ENCODE peak calls at places on chromosomes 11 and 22, in eight cellular contexts. One of them, this sample, is unnamed.

GRCh38 chr22:37267661-37268413 is 14.5 kb upstream of the CYTH4 start:
- ATAC-seq in activated T-helper 17 cell treated with anti-CD3 and anti-CD28 coated beads, Interleukin-2, amount 50 U/mL, for 72 hours: peak; percentile 13
- ATAC-seq in activated naive CD8-positive, alpha-beta T cell treated with anti-CD3 and anti-CD28 coated beads, Interleukin-2, amount 10 ng/mL, durations not matched to agents 7 days and 5 days: no peak
- ATAC-seq in activated CD4-positive, CD25-positive, alpha-beta regulatory T cell treated with anti-CD3 and anti-CD28 coated beads, Interleukin-2, amount 50 U/mL, for 24 hours: no peak
- ATAC-seq in Right ventricle myocardium inferior: no peak
- ATAC-seq in stimulated activated naive B cell treated with anti-CD40 and anti-IgM and Interleukin-4, amounts not matched to agents 10 μg/mL and 1 μg/mL and 100 μg/mL, for 72 hours: peak; percentile 37
- ATAC-seq in CD8-positive, alpha-beta T cell: no peak
- ATAC-seq in CD4-positive, CD25-positive, alpha-beta regulatory T cell: no peak
- ATAC-seq in this sample: no peak

GRCh38 chr11:369336-370018 is at the start of gene B4GALNT4:
- ATAC-seq in activated T-helper 17 cell treated with anti-CD3 and anti-CD28 coated beads, Interleukin-2, amount 50 U/mL, for 72 hours: peak; percentile 53
- ATAC-seq in activated naive CD8-positive, alpha-beta T cell treated with anti-CD3 and anti-CD28 coated beads, Interleukin-2, amount 10 ng/mL, durations not matched to agents 7 days and 5 days: peak; percentile 24
- ATAC-seq in activated CD4-positive, CD25-positive, alpha-beta regulatory T cell treated with anti-CD3 and anti-CD28 coated beads, Interleukin-2, amount 50 U/mL, for 24 hours: no peak
- ATAC-seq in Right ventricle myocardium inferior: no peak
- ATAC-seq in stimulated activated naive B cell treated with anti-CD40 and anti-IgM and Interleukin-4, amounts not matched to agents 10 μg/mL and 1 μg/mL and 100 μg/mL, for 72 hours: no peak
- ATAC-seq in CD8-positive, alpha-beta T cell: peak; percentile 71
- ATAC-seq in CD4-positive, CD25-positive, alpha-beta regulatory T cell: peak; percentile 24
- ATAC-seq in this sample: no peak

GRCh38 chr11:95364324-95365295 is 133.6 kb upstream of the SESN3 start:
- ATAC-seq in activated T-helper 17 cell treated with anti-CD3 and anti-CD28 coated beads, Interleukin-2, amount 50 U/mL, for 72 hours: no peak
- ATAC-seq in activated naive CD8-positive, alpha-beta T cell treated with anti-CD3 and anti-CD28 coated beads, Interleukin-2, amount 10 ng/mL, durations not matched to agents 7 days and 5 days: no peak
- ATAC-seq in activated CD4-positive, CD25-positive, alpha-beta regulatory T cell treated with anti-CD3 and anti-CD28 coated beads, Interleukin-2, amount 50 U/mL, for 24 hours: no peak
- ATAC-seq in Right ventricle myocardium inferior: no peak
- ATAC-seq in stimulated activated naive B cell treated with anti-CD40 and anti-IgM and Interleukin-4, amounts not matched to agents 10 μg/mL and 1 μg/mL and 100 μg/mL, for 72 hours: no peak
- ATAC-seq in CD8-positive, alpha-beta T cell: no peak
- ATAC-seq in CD4-positive, CD25-positive, alpha-beta regulatory T cell: no peak
- ATAC-seq in this sample: peak; percentile 68

GRCh38 chr11:64070301-64070656 is 34.5 kb downstream of the FLRT1 start:
- ATAC-seq in activated T-helper 17 cell treated with anti-CD3 and anti-CD28 coated beads, Interleukin-2, amount 50 U/mL, for 72 hours: no peak
- ATAC-seq in activated naive CD8-positive, alpha-beta T cell treated with anti-CD3 and anti-CD28 coated beads, Interleukin-2, amount 10 ng/mL, durations not matched to agents 7 days and 5 days: no peak
- ATAC-seq in activated CD4-positive, CD25-positive, alpha-beta regulatory T cell treated with anti-CD3 and anti-CD28 coated beads, Interleukin-2, amount 50 U/mL, for 24 hours: no peak
- ATAC-seq in Right ventricle myocardium inferior: no peak
- ATAC-seq in stimulated activated naive B cell treated with anti-CD40 and anti-IgM and Interleukin-4, amounts not matched to agents 10 μg/mL and 1 μg/mL and 100 μg/mL, for 72 hours: no peak
- ATAC-seq in CD8-positive, alpha-beta T cell: no peak
- ATAC-seq in CD4-positive, CD25-positive, alpha-beta regulatory T cell: no peak
- ATAC-seq in this sample: no peak

GRCh38 chr11:7572001-7572712 is 58.4 kb downstream of the PPFIBP2 start:
- ATAC-seq in activated T-helper 17 cell treated with anti-CD3 and anti-CD28 coated beads, Interleukin-2, amount 50 U/mL, for 72 hours: no peak
- ATAC-seq in activated naive CD8-positive, alpha-beta T cell treated with anti-CD3 and anti-CD28 coated beads, Interleukin-2, amount 10 ng/mL, durations not matched to agents 7 days and 5 days: no peak
- ATAC-seq in activated CD4-positive, CD25-positive, alpha-beta regulatory T cell treated with anti-CD3 and anti-CD28 coated beads, Interleukin-2, amount 50 U/mL, for 24 hours: no peak
- ATAC-seq in Right ventricle myocardium inferior: no peak
- ATAC-seq in stimulated activated naive B cell treated with anti-CD40 and anti-IgM and Interleukin-4, amounts not matched to agents 10 μg/mL and 1 μg/mL and 100 μg/mL, for 72 hours: no peak
- ATAC-seq in CD8-positive, alpha-beta T cell: no peak
- ATAC-seq in CD4-positive, CD25-positive, alpha-beta regulatory T cell: no peak
- ATAC-seq in this sample: no peak

GRCh38 chr22:34281738-34282137 is 361.5 kb upstream of the LARGE1 start:
- ATAC-seq in activated T-helper 17 cell treated with anti-CD3 and anti-CD28 coated beads, Interleukin-2, amount 50 U/mL, for 72 hours: no peak
- ATAC-seq in activated naive CD8-positive, alpha-beta T cell treated with anti-CD3 and anti-CD28 coated beads, Interleukin-2, amount 10 ng/mL, durations not matched to agents 7 days and 5 days: no peak
- ATAC-seq in activated CD4-positive, CD25-positive, alpha-beta regulatory T cell treated with anti-CD3 and anti-CD28 coated beads, Interleukin-2, amount 50 U/mL, for 24 hours: no peak
- ATAC-seq in Right ventricle myocardium inferior: no peak
- ATAC-seq in stimulated activated naive B cell treated with anti-CD40 and anti-IgM and Interleukin-4, amounts not matched to agents 10 μg/mL and 1 μg/mL and 100 μg/mL, for 72 hours: no peak
- ATAC-seq in CD8-positive, alpha-beta T cell: no peak
- ATAC-seq in CD4-positive, CD25-positive, alpha-beta regulatory T cell: no peak
- ATAC-seq in this sample: no peak

GRCh38 chr11:5712507-5712906 is 22.9 kb downstream of the TRIM22 start:
- ATAC-seq in activated T-helper 17 cell treated with anti-CD3 and anti-CD28 coated beads, Interleukin-2, amount 50 U/mL, for 72 hours: no peak
- ATAC-seq in activated naive CD8-positive, alpha-beta T cell treated with anti-CD3 and anti-CD28 coated beads, Interleukin-2, amount 10 ng/mL, durations not matched to agents 7 days and 5 days: no peak
- ATAC-seq in activated CD4-positive, CD25-positive, alpha-beta regulatory T cell treated with anti-CD3 and anti-CD28 coated beads, Interleukin-2, amount 50 U/mL, for 24 hours: no peak
- ATAC-seq in Right ventricle myocardium inferior: no peak
- ATAC-seq in stimulated activated naive B cell treated with anti-CD40 and anti-IgM and Interleukin-4, amounts not matched to agents 10 μg/mL and 1 μg/mL and 100 μg/mL, for 72 hours: peak; percentile 38
- ATAC-seq in CD8-positive, alpha-beta T cell: no peak
- ATAC-seq in CD4-positive, CD25-positive, alpha-beta regulatory T cell: no peak
- ATAC-seq in this sample: peak; percentile 45

GRCh38 chr11:83801799-83802198 is 515.6 kb upstream of the CCDC90B start:
- ATAC-seq in activated T-helper 17 cell treated with anti-CD3 and anti-CD28 coated beads, Interleukin-2, amount 50 U/mL, for 72 hours: no peak
- ATAC-seq in activated naive CD8-positive, alpha-beta T cell treated with anti-CD3 and anti-CD28 coated beads, Interleukin-2, amount 10 ng/mL, durations not matched to agents 7 days and 5 days: no peak
- ATAC-seq in activated CD4-positive, CD25-positive, alpha-beta regulatory T cell treated with anti-CD3 and anti-CD28 coated beads, Interleukin-2, amount 50 U/mL, for 24 hours: no peak
- ATAC-seq in Right ventricle myocardium inferior: no peak
- ATAC-seq in stimulated activated naive B cell treated with anti-CD40 and anti-IgM and Interleukin-4, amounts not matched to agents 10 μg/mL and 1 μg/mL and 100 μg/mL, for 72 hours: no peak
- ATAC-seq in CD8-positive, alpha-beta T cell: no peak
- ATAC-seq in CD4-positive, CD25-positive, alpha-beta regulatory T cell: no peak
- ATAC-seq in this sample: no peak

GRCh38 chr11:120751550-120751949 is 240.0 kb downstream of the GRIK4 start:
- ATAC-seq in activated T-helper 17 cell treated with anti-CD3 and anti-CD28 coated beads, Interleukin-2, amount 50 U/mL, for 72 hours: no peak
- ATAC-seq in activated naive CD8-positive, alpha-beta T cell treated with anti-CD3 and anti-CD28 coated beads, Interleukin-2, amount 10 ng/mL, durations not matched to agents 7 days and 5 days: no peak
- ATAC-seq in activated CD4-positive, CD25-positive, alpha-beta regulatory T cell treated with anti-CD3 and anti-CD28 coated beads, Interleukin-2, amount 50 U/mL, for 24 hours: no peak
- ATAC-seq in Right ventricle myocardium inferior: no peak
- ATAC-seq in stimulated activated naive B cell treated with anti-CD40 and anti-IgM and Interleukin-4, amounts not matched to agents 10 μg/mL and 1 μg/mL and 100 μg/mL, for 72 hours: no peak
- ATAC-seq in CD8-positive, alpha-beta T cell: no peak
- ATAC-seq in CD4-positive, CD25-positive, alpha-beta regulatory T cell: no peak
- ATAC-seq in this sample: no peak

GRCh38 chr11:17580271-17580670 is 33.2 kb downstream of the OTOG start:
- ATAC-seq in activated T-helper 17 cell treated with anti-CD3 and anti-CD28 coated beads, Interleukin-2, amount 50 U/mL, for 72 hours: no peak
- ATAC-seq in activated naive CD8-positive, alpha-beta T cell treated with anti-CD3 and anti-CD28 coated beads, Interleukin-2, amount 10 ng/mL, durations not matched to agents 7 days and 5 days: no peak
- ATAC-seq in activated CD4-positive, CD25-positive, alpha-beta regulatory T cell treated with anti-CD3 and anti-CD28 coated beads, Interleukin-2, amount 50 U/mL, for 24 hours: no peak
- ATAC-seq in Right ventricle myocardium inferior: no peak
- ATAC-seq in stimulated activated naive B cell treated with anti-CD40 and anti-IgM and Interleukin-4, amounts not matched to agents 10 μg/mL and 1 μg/mL and 100 μg/mL, for 72 hours: no peak
- ATAC-seq in CD8-positive, alpha-beta T cell: no peak
- ATAC-seq in CD4-positive, CD25-positive, alpha-beta regulatory T cell: no peak
- ATAC-seq in this sample: no peak

GRCh38 chr11:123251656-123252344 is 56.8 kb upstream of the CLMP start:
- ATAC-seq in activated T-helper 17 cell treated with anti-CD3 and anti-CD28 coated beads, Interleukin-2, amount 50 U/mL, for 72 hours: no peak
- ATAC-seq in activated naive CD8-positive, alpha-beta T cell treated with anti-CD3 and anti-CD28 coated beads, Interleukin-2, amount 10 ng/mL, durations not matched to agents 7 days and 5 days: no peak
- ATAC-seq in activated CD4-positive, CD25-positive, alpha-beta regulatory T cell treated with anti-CD3 and anti-CD28 coated beads, Interleukin-2, amount 50 U/mL, for 24 hours: no peak
- ATAC-seq in Right ventricle myocardium inferior: peak; percentile 80
- ATAC-seq in stimulated activated naive B cell treated with anti-CD40 and anti-IgM and Interleukin-4, amounts not matched to agents 10 μg/mL and 1 μg/mL and 100 μg/mL, for 72 hours: no peak
- ATAC-seq in CD8-positive, alpha-beta T cell: no peak
- ATAC-seq in CD4-positive, CD25-positive, alpha-beta regulatory T cell: no peak
- ATAC-seq in this sample: peak; percentile 39

GRCh38 chr22:41966607-41967240 is 2.5 kb upstream of the SEPTIN3 start:
- ATAC-seq in activated T-helper 17 cell treated with anti-CD3 and anti-CD28 coated beads, Interleukin-2, amount 50 U/mL, for 72 hours: peak; percentile 92
- ATAC-seq in activated naive CD8-positive, alpha-beta T cell treated with anti-CD3 and anti-CD28 coated beads, Interleukin-2, amount 10 ng/mL, durations not matched to agents 7 days and 5 days: peak; percentile 56
- ATAC-seq in activated CD4-positive, CD25-positive, alpha-beta regulatory T cell treated with anti-CD3 and anti-CD28 coated beads, Interleukin-2, amount 50 U/mL, for 24 hours: peak; percentile 74
- ATAC-seq in Right ventricle myocardium inferior: peak; percentile 26
- ATAC-seq in stimulated activated naive B cell treated with anti-CD40 and anti-IgM and Interleukin-4, amounts not matched to agents 10 μg/mL and 1 μg/mL and 100 μg/mL, for 72 hours: peak; percentile 91
- ATAC-seq in CD8-positive, alpha-beta T cell: peak; percentile 51
- ATAC-seq in CD4-positive, CD25-positive, alpha-beta regulatory T cell: peak; percentile 72
- ATAC-seq in this sample: peak; percentile 78

GRCh38 chr11:86747801-86748200 is 52.5 kb upstream of the PRSS23 start:
- ATAC-seq in activated T-helper 17 cell treated with anti-CD3 and anti-CD28 coated beads, Interleukin-2, amount 50 U/mL, for 72 hours: no peak
- ATAC-seq in activated naive CD8-positive, alpha-beta T cell treated with anti-CD3 and anti-CD28 coated beads, Interleukin-2, amount 10 ng/mL, durations not matched to agents 7 days and 5 days: no peak
- ATAC-seq in activated CD4-positive, CD25-positive, alpha-beta regulatory T cell treated with anti-CD3 and anti-CD28 coated beads, Interleukin-2, amount 50 U/mL, for 24 hours: no peak
- ATAC-seq in Right ventricle myocardium inferior: no peak
- ATAC-seq in stimulated activated naive B cell treated with anti-CD40 and anti-IgM and Interleukin-4, amounts not matched to agents 10 μg/mL and 1 μg/mL and 100 μg/mL, for 72 hours: no peak
- ATAC-seq in CD8-positive, alpha-beta T cell: no peak
- ATAC-seq in CD4-positive, CD25-positive, alpha-beta regulatory T cell: no peak
- ATAC-seq in this sample: no peak

GRCh38 chr11:73393479-73394415 is 17.5 kb downstream of the RELT start:
- ATAC-seq in activated T-helper 17 cell treated with anti-CD3 and anti-CD28 coated beads, Interleukin-2, amount 50 U/mL, for 72 hours: peak; percentile 62
- ATAC-seq in activated naive CD8-positive, alpha-beta T cell treated with anti-CD3 and anti-CD28 coated beads, Interleukin-2, amount 10 ng/mL, durations not matched to agents 7 days and 5 days: peak; percentile 69
- ATAC-seq in activated CD4-positive, CD25-positive, alpha-beta regulatory T cell treated with anti-CD3 and anti-CD28 coated beads, Interleukin-2, amount 50 U/mL, for 24 hours: peak; percentile 72
- ATAC-seq in Right ventricle myocardium inferior: peak; percentile 64
- ATAC-seq in stimulated activated naive B cell treated with anti-CD40 and anti-IgM and Interleukin-4, amounts not matched to agents 10 μg/mL and 1 μg/mL and 100 μg/mL, for 72 hours: peak; percentile 77
- ATAC-seq in CD8-positive, alpha-beta T cell: peak; percentile 79
- ATAC-seq in CD4-positive, CD25-positive, alpha-beta regulatory T cell: peak; percentile 56
- ATAC-seq in this sample: peak; percentile 71

GRCh38 chr11:128195057-128195751 is 392.2 kb downstream of the ETS1 start:
- ATAC-seq in activated T-helper 17 cell treated with anti-CD3 and anti-CD28 coated beads, Interleukin-2, amount 50 U/mL, for 72 hours: peak; percentile 88
- ATAC-seq in activated naive CD8-positive, alpha-beta T cell treated with anti-CD3 and anti-CD28 coated beads, Interleukin-2, amount 10 ng/mL, durations not matched to agents 7 days and 5 days: peak; percentile 81
- ATAC-seq in activated CD4-positive, CD25-positive, alpha-beta regulatory T cell treated with anti-CD3 and anti-CD28 coated beads, Interleukin-2, amount 50 U/mL, for 24 hours: peak; percentile 48
- ATAC-seq in Right ventricle myocardium inferior: peak; percentile 84
- ATAC-seq in stimulated activated naive B cell treated with anti-CD40 and anti-IgM and Interleukin-4, amounts not matched to agents 10 μg/mL and 1 μg/mL and 100 μg/mL, for 72 hours: peak; percentile 59
- ATAC-seq in CD8-positive, alpha-beta T cell: peak; percentile 86
- ATAC-seq in CD4-positive, CD25-positive, alpha-beta regulatory T cell: peak; percentile 62
- ATAC-seq in this sample: no peak

GRCh38 chr11:111291764-111292163 is 6.6 kb upstream of the POU2AF3 start:
- ATAC-seq in activated T-helper 17 cell treated with anti-CD3 and anti-CD28 coated beads, Interleukin-2, amount 50 U/mL, for 72 hours: no peak
- ATAC-seq in activated naive CD8-positive, alpha-beta T cell treated with anti-CD3 and anti-CD28 coated beads, Interleukin-2, amount 10 ng/mL, durations not matched to agents 7 days and 5 days: no peak
- ATAC-seq in activated CD4-positive, CD25-positive, alpha-beta regulatory T cell treated with anti-CD3 and anti-CD28 coated beads, Interleukin-2, amount 50 U/mL, for 24 hours: no peak
- ATAC-seq in Right ventricle myocardium inferior: no peak
- ATAC-seq in stimulated activated naive B cell treated with anti-CD40 and anti-IgM and Interleukin-4, amounts not matched to agents 10 μg/mL and 1 μg/mL and 100 μg/mL, for 72 hours: no peak
- ATAC-seq in CD8-positive, alpha-beta T cell: no peak
- ATAC-seq in CD4-positive, CD25-positive, alpha-beta regulatory T cell: no peak
- ATAC-seq in this sample: no peak

GRCh38 chr22:39714321-39714720 is 143.8 kb downstream of the CACNA1I start:
- ATAC-seq in activated T-helper 17 cell treated with anti-CD3 and anti-CD28 coated beads, Interleukin-2, amount 50 U/mL, for 72 hours: no peak
- ATAC-seq in activated naive CD8-positive, alpha-beta T cell treated with anti-CD3 and anti-CD28 coated beads, Interleukin-2, amount 10 ng/mL, durations not matched to agents 7 days and 5 days: no peak
- ATAC-seq in activated CD4-positive, CD25-positive, alpha-beta regulatory T cell treated with anti-CD3 and anti-CD28 coated beads, Interleukin-2, amount 50 U/mL, for 24 hours: no peak
- ATAC-seq in Right ventricle myocardium inferior: no peak
- ATAC-seq in stimulated activated naive B cell treated with anti-CD40 and anti-IgM and Interleukin-4, amounts not matched to agents 10 μg/mL and 1 μg/mL and 100 μg/mL, for 72 hours: no peak
- ATAC-seq in CD8-positive, alpha-beta T cell: no peak
- ATAC-seq in CD4-positive, CD25-positive, alpha-beta regulatory T cell: no peak
- ATAC-seq in this sample: no peak

This sample was measured in esophagus mucosa.